ENCODE peak calls at places on chromosomes 4 and X, in four cellular contexts. D is AG04450, N is fibroblast of mammary gland, O is kidney. F is an unnamed sample.

GRCh38 chr4:11228575-11228974 is 200.1 kb downstream of the HS3ST1 start:
- DNase-seq in D (no peak), N (no peak), O (no peak), F (no peak)

GRCh38 chr4:11900277-11900676 is 471.6 kb upstream of the HS3ST1 start:
- DNase-seq in D (no peak), N (no peak), O (no peak), F (no peak)

GRCh38 chr4:76950846-76951321 is 1.3 kb downstream of the SEPTIN11 start:
- DNase-seq in N (peak), D (no peak), O (peak), F (no peak)

GRCh38 chrX:65241059-65241721 is 264.9 kb upstream of the ZC4H2 start:
- DNase-seq in N (no peak), D (no peak), O (peak), F (no peak)

GRCh38 chr4:175246941-175247340 is 328.8 kb downstream of the ADAM29 start:
- DNase-seq in D (no peak), N (no peak), O (no peak), F (no peak)

GRCh38 chrX:40107291-40108083 is 9.7 kb upstream of the BCOR start:
- DNase-seq in D (no peak), N (no peak), O (peak), F (no peak)

GRCh38 chr4:17033256-17034245 is 135.1 kb upstream of the LDB2 start:
- DNase-seq in D (no peak), N (peak), O (no peak), F (no peak)

GRCh38 chr4:20878806-20879205 is 178.5 kb downstream of the PACRGL start:
- DNase-seq in O (no peak), N (no peak), D (no peak), F (no peak)

GRCh38 chrX:50103866-50104566 is 96.8 kb downstream of the AKAP4 start:
- DNase-seq in O (no peak), N (peak), D (no peak), F (no peak)

GRCh38 chrX:139825618-139826017 is 107.2 kb downstream of the ATP11C start:
- DNase-seq in D (no peak), N (no peak), O (no peak), F (no peak)

GRCh38 chr4:97412331-97412730 is 730.9 kb downstream of the STPG2 start:
- DNase-seq in D (no peak), O (no peak), N (no peak), F (no peak)

GRCh38 chr4:144634978-144635747 is 10.8 kb upstream of the HHIP start:
- DNase-seq in O (no peak), N (no peak), D (no peak), F (no peak)

GRCh38 chrX:68343551-68343950 is 89.7 kb downstream of the OPHN1 start:
- DNase-seq in D (peak), O (no peak), N (no peak), F (no peak)

GRCh38 chr4:10018818-10019438 is 2.4 kb downstream of the SLC2A9 start:
- DNase-seq in D (peak), O (peak), N (peak), F (peak)
- TF ChIP-seq CTCF in D (peak), O (peak), N (peak), F (peak)

GRCh38 chr4:74319506-74319905 is 11.2 kb downstream of the EPGN start:
- DNase-seq in O (no peak), D (no peak), N (no peak), F (no peak)

GRCh38 chr4:74317616-74318256 is 9.5 kb downstream of the EPGN start:
- DNase-seq in D (no peak), N (peak), O (no peak), F (no peak)

GRCh38 chr4:74318270-74318669 is 10.0 kb downstream of the EPGN start:
- DNase-seq in D (no peak), O (no peak), N (no peak), F (no peak)

GRCh38 chr4:74324262-74324661 is 16.0 kb downstream of the EPGN start:
- DNase-seq in O (no peak), N (no peak), D (no peak), F (no peak)

GRCh38 chr4:74320559-74321118 is 12.4 kb downstream of the EPGN start:
- DNase-seq in O (no peak), N (peak), D (peak), F (peak)
- TF ChIP-seq CTCF in O (no peak), N (peak), D (peak), F (peak)

GRCh38 chr4:105527081-105527480 is 25.3 kb upstream of the ARHGEF38 start:
- DNase-seq in O (peak), N (no peak), D (no peak), F (no peak)

GRCh38 chr4:105526656-105527055 is 25.8 kb upstream of the ARHGEF38 start:
- DNase-seq in O (peak), N (no peak), D (no peak), F (no peak)

GRCh38 chr4:105520819-105521790 is 31.3 kb upstream of the ARHGEF38 start:
- DNase-seq in N (peak), D (peak), O (no peak), F (no peak)
- TF ChIP-seq CTCF in N (peak), D (peak), O (peak), F (peak)

DNA sequence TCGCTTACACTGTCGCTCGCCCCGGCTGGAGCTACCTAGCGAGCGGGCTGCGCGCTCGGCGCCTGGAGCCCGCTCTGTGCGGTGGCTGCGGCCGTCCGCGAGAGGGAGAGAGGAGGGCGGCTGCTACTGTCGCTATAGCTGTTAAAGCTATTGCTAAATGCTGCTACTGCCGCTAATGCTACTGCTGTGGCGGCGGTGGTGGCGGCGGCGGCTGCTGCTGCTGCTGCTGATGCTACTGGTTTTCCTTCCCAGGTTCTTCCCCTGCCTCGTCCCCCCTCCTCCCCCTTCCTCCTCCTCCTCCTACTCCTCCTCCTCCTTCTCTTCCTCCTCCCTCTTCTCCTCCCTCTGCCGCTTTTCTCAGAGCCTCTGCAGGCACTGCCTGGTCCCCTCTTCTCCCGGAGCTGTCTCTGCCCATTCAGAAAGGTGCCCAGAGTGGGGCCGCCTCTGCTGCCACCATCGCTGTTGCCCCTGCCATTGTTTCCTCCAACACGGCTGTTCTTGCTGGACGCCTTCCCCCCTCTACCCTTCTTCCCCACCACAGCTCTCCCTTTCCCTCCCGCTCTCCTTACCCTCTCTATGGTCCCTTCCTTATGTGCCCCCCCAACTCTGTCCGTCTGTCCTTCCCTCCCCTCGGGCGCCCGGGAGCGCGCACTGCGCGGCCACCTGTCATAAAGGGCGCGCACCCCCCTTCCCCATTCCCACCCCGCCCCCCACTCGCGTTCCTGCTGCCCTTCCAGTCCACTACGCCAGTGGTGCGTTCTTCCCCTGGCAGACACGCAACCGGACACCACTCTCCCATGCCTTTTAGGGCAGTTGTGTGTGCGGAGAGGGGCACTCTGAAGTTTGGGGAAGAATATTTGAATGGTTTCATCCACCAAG is at the start of gene NEXMIF:
- DNase-seq in D (no peak), O (peak), N (peak), F (no peak)
- TF ChIP-seq CTCF in D (no peak), O (no peak), N (no peak), F (no peak)

DNA sequence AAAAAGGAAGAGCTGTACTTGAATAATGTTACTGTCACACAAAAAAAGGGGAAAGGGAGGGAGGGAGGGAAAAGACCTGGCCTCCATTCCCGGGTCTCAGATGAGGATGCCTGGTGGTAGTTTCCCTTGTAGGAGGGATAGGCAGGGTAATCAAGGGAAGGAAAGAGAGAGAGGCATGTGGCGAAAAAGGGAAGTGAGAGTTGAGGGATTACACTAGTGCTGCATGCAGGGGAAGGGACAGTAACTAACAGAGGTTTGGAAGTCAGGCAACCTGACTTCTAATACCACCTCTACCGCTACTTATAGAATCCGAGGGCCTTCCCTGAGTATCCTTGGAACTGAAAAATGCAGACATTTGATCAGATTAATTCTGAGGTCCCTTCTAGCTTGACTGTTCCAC is 821.7 kb upstream of the FTHL17 start:
- DNase-seq in O (no peak), N (no peak), D (no peak), F (no peak)
- TF ChIP-seq CTCF in O (no peak), N (no peak), D (no peak), F (no peak)

GRCh38 chr4:31788676-31789075 is 1068.5 kb downstream of the PCDH7 start:
- DNase-seq in N (no peak), D (no peak), O (no peak), F (no peak)

GRCh38 chr4:31791666-31792065 is 1071.5 kb downstream of the PCDH7 start:
- DNase-seq in N (no peak), O (no peak), D (no peak), F (no peak)

GRCh38 chr4:31793907-31794306 is 1073.7 kb downstream of the PCDH7 start:
- DNase-seq in D (no peak), N (peak), O (no peak), F (no peak)
- TF ChIP-seq CTCF in D (peak), N (peak), O (no peak), F (no peak)